ENCODE peak calls at places on chromosomes 7 and 10, in five cellular contexts. M is midbrain, I is NCI-H748 treated with DMSO at 0.1 percent for 48 hours, P is hippocampal formation, B is EH. F is an unnamed sample.

GRCh38 chr10:86967481-86967941 is 771 bp upstream of the ADIRF start:
- DNase-seq in P (no peak), I (no peak), B (no peak), M (no peak), F (no peak)

GRCh38 chr10:132631348-132631735 is 93.8 kb downstream of the INPP5A start:
- DNase-seq in I (no peak), B (peak; percentile 50), P (peak; percentile 36), M (no peak), F (no peak)

GRCh38 chr7:135335628-135336139 is 102.0 kb downstream of the STRA8 start:
- DNase-seq in P (no peak), M (no peak), I (peak; percentile 71), B (peak; percentile 36), F (peak; percentile 54)

GRCh38 chr10:15725603-15726002 is 5.9 kb upstream of the ITGA8 start:
- DNase-seq in B (peak; percentile 78), M (peak; percentile 71), I (no peak), P (no peak), F (no peak)

GRCh38 chr10:37403776-37404175 is 278.4 kb downstream of the ANKRD30A start:
- DNase-seq in B (no peak), I (no peak), P (no peak), M (no peak), F (no peak)

GRCh38 chr10:1347525-1347924 is 291.3 kb downstream of the WDR37 start:
- DNase-seq in M (no peak), P (no peak), B (no peak), I (no peak), F (no peak)

GRCh38 chr7:157477550-157478212 is 140.9 kb downstream of the DNAJB6 start:
- DNase-seq in P (no peak), B (peak; percentile 2), I (no peak), M (no peak), F (no peak)

GRCh38 chr7:148481965-148482626 is 108.5 kb upstream of the C7orf33 start:
- DNase-seq in I (no peak), B (no peak), P (no peak), M (no peak), F (no peak)

GRCh38 chr7:158074896-158075632 is 512.6 kb downstream of the PTPRN2 start:
- DNase-seq in I (peak; percentile 35), P (no peak), B (no peak), M (no peak), F (no peak)

GRCh38 chr10:48224296-48224695 is 50.2 kb downstream of the FRMPD2 start:
- DNase-seq in P (no peak), M (no peak), I (no peak), B (no peak), F (no peak)

GRCh38 chr7:2451171-2452073 is 24.8 kb downstream of the GRIFIN start:
- DNase-seq in P (peak; percentile 71), M (peak; percentile 83), I (peak; percentile 30), B (peak; percentile 73), F (peak; percentile 88)

GRCh38 chr10:69439813-69440506 is 11.3 kb upstream of the TSPAN15 start:
- DNase-seq in B (peak; percentile 83), M (no peak), I (no peak), P (no peak), F (peak; percentile 74)

GRCh38 chr10:14244147-14244546 is 86.6 kb downstream of the FRMD4A start:
- DNase-seq in I (no peak), P (no peak), M (no peak), B (peak; percentile 11), F (no peak)

GRCh38 chr10:49539320-49539885 is 482 bp upstream of the ERCC6 start:
- DNase-seq in M (peak; percentile 34), B (peak; percentile 64), P (no peak), I (no peak), F (peak; percentile 41)

GRCh38 chr10:131920151-131920550 is 19.3 kb downstream of the PPP2R2D start:
- DNase-seq in I (no peak), P (no peak), B (no peak), M (no peak), F (no peak)

GRCh38 chr10:70571236-70571635 is 31.3 kb downstream of the PRF1 start:
- DNase-seq in M (no peak), I (no peak), P (no peak), B (no peak), F (no peak)

GRCh38 chr10:11298116-11298515 is 280.4 kb downstream of the CELF2 start:
- DNase-seq in M (no peak), P (no peak), B (peak; percentile 1), I (no peak), F (no peak)

GRCh38 chr10:84822926-84823325 is 494.5 kb downstream of the CCSER2 start:
- DNase-seq in M (no peak), P (no peak), B (no peak), I (no peak), F (no peak)

GRCh38 chr7:27064169-27064568 is 31.6 kb downstream of the HOXA1 start:
- DNase-seq in B (peak; percentile 43), M (no peak), P (no peak), I (no peak), F (no peak)

GRCh38 chr7:65239707-65240352 is 133.8 kb upstream of the ZNF92 start:
- DNase-seq in M (no peak), I (no peak), B (no peak), P (no peak), F (peak; percentile 48)

F was measured in lung.